ENCODE peak calls at places on chromosomes 5 and 9, in eight cellular contexts. I, V, O, J, M, G, U and Y are unnamed samples.
A peak's percentile ranks its signal among the peaks of the same experiment; 100 is the strongest.

GRCh38 chr5:130231786-130232185 is 327.5 kb downstream of the CHSY3 start:
- DNase-seq in I (no peak), V (no peak), O (no peak), J (no peak), M (no peak), G (no peak), U (no peak), Y (no peak)

GRCh38 chr5:129904102-129904666 is at the start of gene CHSY3:
- DNase-seq in I (peak; percentile 84), V (peak; percentile 19), O (peak; percentile 29), J (peak; percentile 75), M (peak; percentile 61), G (peak; percentile 93), U (no peak), Y (peak; percentile 87)

GRCh38 chr9:125398243-125398642 is 136.6 kb downstream of the GAPVD1 start:
- DNase-seq in I (no peak), V (no peak), O (no peak), J (no peak), M (no peak), G (no peak), U (no peak), Y (no peak)

GRCh38 chr9:137405677-137406081 is 17.3 kb downstream of the EXD3 start:
- DNase-seq in I (no peak), V (no peak), O (no peak), J (no peak), M (no peak), G (no peak), U (no peak), Y (no peak)

GRCh38 chr5:1801954-1802295 is 718 bp downstream of the NDUFS6 start:
- DNase-seq in I (peak; percentile 73), V (no peak), O (peak; percentile 18), J (peak; percentile 42), M (peak; percentile 22), G (peak; percentile 68), U (no peak), Y (no peak)

GRCh38 chr5:1103505-1104326 is 8.1 kb downstream of the SLC12A7 start:
- DNase-seq in I (no peak), V (no peak), O (no peak), J (no peak), M (no peak), G (no peak), U (no peak), Y (no peak)

GRCh38 chr5:7317751-7318150 is 78.2 kb upstream of the ADCY2 start:
- DNase-seq in I (no peak), V (no peak), O (no peak), J (no peak), M (no peak), G (no peak), U (no peak), Y (no peak)

GRCh38 chr5:32071351-32071944 is 102.7 kb downstream of the GOLPH3 start:
- DNase-seq in I (no peak), V (no peak), O (no peak), J (no peak), M (no peak), G (no peak), U (no peak), Y (no peak)

GRCh38 chr5:116573617-116574431 is 799 bp downstream of the SEMA6A start:
- DNase-seq in I (no peak), V (no peak), O (no peak), J (peak; percentile 34), M (peak; percentile 17), G (peak; percentile 65), U (no peak), Y (peak; percentile 16)

GRCh38 chr5:10745133-10745532 is 15.9 kb downstream of the DAP start:
- DNase-seq in I (no peak), V (no peak), O (no peak), J (no peak), M (no peak), G (no peak), U (no peak), Y (no peak)

GRCh38 chr5:142495561-142495960 is 170.7 kb upstream of the SPRY4 start:
- DNase-seq in I (no peak), V (no peak), O (no peak), J (no peak), M (no peak), G (no peak), U (no peak), Y (no peak)

GRCh38 chr9:131609116-131609830 is 64.0 kb downstream of the PRRT1B start:
- DNase-seq in I (peak; percentile 38), V (no peak), O (no peak), J (no peak), M (no peak), G (peak; percentile 60), U (no peak), Y (peak; percentile 68)